ENCODE peak calls at places on chromosome 10, in four cellular contexts. One of them, this sample, is unnamed.

GRCh38 chr10:73744690-73744994 is 470 bp downstream of the SEC24C start:
- DNase-seq in heart left ventricle: peak
- DNase-seq in thoracic aorta: peak
- DNase-seq in PC-9: no peak
- DNase-seq in this sample: peak

GRCh38 chr10:28937959-28938358 is 260.6 kb downstream of the BAMBI start:
- DNase-seq in thoracic aorta: no peak
- DNase-seq in PC-9: no peak
- DNase-seq in heart left ventricle: no peak
- DNase-seq in this sample: no peak

GRCh38 chr10:127215882-127216281 is 19.5 kb upstream of the INSYN2A start:
- DNase-seq in PC-9: no peak
- DNase-seq in thoracic aorta: no peak
- DNase-seq in heart left ventricle: no peak
- DNase-seq in this sample: no peak

GRCh38 chr10:113006656-113007342 is 56.8 kb downstream of the TCF7L2 start:
- DNase-seq in PC-9: no peak
- DNase-seq in heart left ventricle: no peak
- DNase-seq in thoracic aorta: no peak
- DNase-seq in this sample: no peak

GRCh38 chr10:128042131-128042610 is 84.1 kb downstream of the MKI67 start:
- DNase-seq in PC-9: no peak
- DNase-seq in heart left ventricle: peak
- DNase-seq in thoracic aorta: no peak
- DNase-seq in this sample: no peak

GRCh38 chr10:42952931-42953683 is 123.8 kb upstream of the RET start:
- DNase-seq in heart left ventricle: peak
- DNase-seq in PC-9: no peak
- DNase-seq in thoracic aorta: no peak
- DNase-seq in this sample: no peak

GRCh38 chr10:94194256-94194655 is 168.5 kb downstream of the NOC3L start:
- DNase-seq in PC-9: no peak
- DNase-seq in heart left ventricle: no peak
- DNase-seq in thoracic aorta: no peak
- DNase-seq in this sample: peak

GRCh38 chr10:43225787-43226153 is 41.1 kb downstream of the RASGEF1A start:
- DNase-seq in heart left ventricle: peak
- DNase-seq in thoracic aorta: no peak
- DNase-seq in PC-9: peak
- DNase-seq in this sample: no peak

GRCh38 chr10:81873932-81874816 is 820 bp upstream of the NRG3 start:
- DNase-seq in PC-9: no peak
- DNase-seq in heart left ventricle: peak
- DNase-seq in thoracic aorta: no peak
- DNase-seq in this sample: peak

GRCh38 chr10:21531164-21531563 is 2.9 kb upstream of the MLLT10 start:
- DNase-seq in PC-9: no peak
- DNase-seq in heart left ventricle: no peak
- DNase-seq in thoracic aorta: no peak
- DNase-seq in this sample: peak

GRCh38 chr10:60706146-60706545 is 72.1 kb upstream of the CDK1 start:
- DNase-seq in heart left ventricle: no peak
- DNase-seq in PC-9: no peak
- DNase-seq in thoracic aorta: no peak
- DNase-seq in this sample: no peak

GRCh38 chr10:11173062-11173461 is 155.4 kb downstream of the CELF2 start:
- DNase-seq in heart left ventricle: no peak
- DNase-seq in thoracic aorta: no peak
- DNase-seq in PC-9: no peak
- DNase-seq in this sample: no peak

GRCh38 chr10:131082991-131083465 is 228.5 kb downstream of the TCERG1L start:
- DNase-seq in thoracic aorta: no peak
- DNase-seq in PC-9: no peak
- DNase-seq in heart left ventricle: no peak
- DNase-seq in this sample: no peak

GRCh38 chr10:74244097-74244685 is 93.2 kb downstream of the ADK start:
- DNase-seq in heart left ventricle: no peak
- DNase-seq in PC-9: no peak
- DNase-seq in thoracic aorta: no peak
- DNase-seq in this sample: peak

GRCh38 chr10:48464121-48464870 is 140.6 kb downstream of the ARHGAP22 start:
- DNase-seq in PC-9: no peak
- DNase-seq in thoracic aorta: no peak
- DNase-seq in heart left ventricle: no peak
- DNase-seq in this sample: no peak

DNA sequence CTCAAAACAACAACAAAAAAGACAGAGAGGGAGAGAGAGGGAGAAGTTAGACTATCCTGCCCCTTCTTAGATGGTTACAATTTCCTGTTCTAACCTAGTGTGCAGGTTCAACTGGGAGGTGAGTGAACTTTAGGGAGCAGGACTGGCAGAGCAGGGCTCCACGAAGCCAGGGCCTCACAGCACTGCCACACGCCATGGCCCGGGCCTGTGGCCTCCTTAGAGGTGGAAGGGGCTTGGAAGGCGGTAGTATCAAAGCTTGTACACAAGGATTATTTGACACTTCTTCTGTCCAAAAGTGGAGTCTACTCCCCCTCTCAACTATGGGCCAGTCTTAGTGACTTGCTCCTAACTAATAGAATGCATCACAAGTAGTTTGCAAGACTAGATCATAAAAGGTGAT is 62.9 kb upstream of the TMEM72 start:
- DNase-seq in thoracic aorta: no peak
- DNase-seq in PC-9: no peak
- DNase-seq in heart left ventricle: no peak
- DNase-seq in this sample: no peak
- H3K4me3 ChIP-seq in thoracic aorta: no peak
- H3K4me3 ChIP-seq in PC-9: no peak
- H3K4me3 ChIP-seq in heart left ventricle: no peak
- H3K4me3 ChIP-seq in this sample: no peak

GRCh38 chr10:51642591-51642990 is 56.8 kb downstream of the CSTF2T start:
- DNase-seq in heart left ventricle: no peak
- DNase-seq in PC-9: no peak
- DNase-seq in thoracic aorta: no peak
- DNase-seq in this sample: no peak

GRCh38 chr10:51640120-51640819 is 59.1 kb downstream of the CSTF2T start:
- DNase-seq in heart left ventricle: no peak
- DNase-seq in PC-9: no peak
- DNase-seq in thoracic aorta: no peak
- DNase-seq in this sample: peak

GRCh38 chr10:51643734-51644133 is 55.7 kb downstream of the CSTF2T start:
- DNase-seq in thoracic aorta: no peak
- DNase-seq in heart left ventricle: no peak
- DNase-seq in PC-9: no peak
- DNase-seq in this sample: no peak

DNA sequence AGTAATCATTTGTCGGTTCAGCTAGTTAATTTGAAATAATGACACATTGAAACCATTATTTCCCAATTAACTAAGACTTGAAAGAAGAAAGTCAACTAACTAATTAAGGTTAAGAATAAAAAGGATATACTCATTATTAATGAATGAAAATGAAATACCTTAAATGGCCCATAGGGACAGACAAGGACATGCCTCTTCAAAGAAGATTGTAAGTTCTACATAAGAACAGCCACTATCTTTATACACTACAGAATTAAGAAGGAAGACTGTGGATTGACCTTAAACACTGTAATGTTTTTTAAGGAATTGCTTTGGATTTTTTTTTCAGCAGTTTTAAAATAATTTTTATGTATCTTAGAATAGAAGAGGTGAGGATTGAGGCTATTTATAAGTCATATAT is 60.7 kb downstream of the CSTF2T start:
- DNase-seq in heart left ventricle: no peak
- DNase-seq in thoracic aorta: no peak
- DNase-seq in PC-9: no peak
- DNase-seq in this sample: no peak
- TF ChIP-seq CTCF in heart left ventricle: no peak
- TF ChIP-seq CTCF in thoracic aorta: peak
- TF ChIP-seq CTCF in PC-9: peak
- TF ChIP-seq CTCF in this sample: no peak

GRCh38 chr10:110569120-110569519 is 1.6 kb downstream of the SMC3 start:
- DNase-seq in PC-9: no peak
- DNase-seq in heart left ventricle: no peak
- DNase-seq in thoracic aorta: no peak
- DNase-seq in this sample: no peak
- H3K4me3 ChIP-seq in PC-9: peak
- H3K4me3 ChIP-seq in heart left ventricle: peak
- H3K4me3 ChIP-seq in thoracic aorta: peak
- H3K4me3 ChIP-seq in this sample: peak

GRCh38 chr10:56316603-56317002 is 44.5 kb downstream of the ZWINT start:
- DNase-seq in thoracic aorta: no peak
- DNase-seq in PC-9: no peak
- DNase-seq in heart left ventricle: no peak
- DNase-seq in this sample: no peak
- TF ChIP-seq CTCF in thoracic aorta: no peak
- TF ChIP-seq CTCF in PC-9: no peak
- TF ChIP-seq CTCF in heart left ventricle: no peak
- TF ChIP-seq CTCF in this sample: no peak

GRCh38 chr10:75825220-75825619 is 393.8 kb downstream of the LRMDA start:
- DNase-seq in thoracic aorta: no peak
- DNase-seq in PC-9: no peak
- DNase-seq in heart left ventricle: no peak
- DNase-seq in this sample: no peak

GRCh38 chr10:75827591-75827990 is 396.2 kb downstream of the LRMDA start:
- DNase-seq in heart left ventricle: no peak
- DNase-seq in PC-9: no peak
- DNase-seq in thoracic aorta: no peak
- DNase-seq in this sample: no peak

GRCh38 chr10:75825656-75826055 is 394.2 kb downstream of the LRMDA start:
- DNase-seq in heart left ventricle: no peak
- DNase-seq in thoracic aorta: no peak
- DNase-seq in PC-9: no peak
- DNase-seq in this sample: no peak
- H3K4me3 ChIP-seq in heart left ventricle: no peak
- H3K4me3 ChIP-seq in thoracic aorta: no peak
- H3K4me3 ChIP-seq in PC-9: no peak
- H3K4me3 ChIP-seq in this sample: no peak

DNA sequence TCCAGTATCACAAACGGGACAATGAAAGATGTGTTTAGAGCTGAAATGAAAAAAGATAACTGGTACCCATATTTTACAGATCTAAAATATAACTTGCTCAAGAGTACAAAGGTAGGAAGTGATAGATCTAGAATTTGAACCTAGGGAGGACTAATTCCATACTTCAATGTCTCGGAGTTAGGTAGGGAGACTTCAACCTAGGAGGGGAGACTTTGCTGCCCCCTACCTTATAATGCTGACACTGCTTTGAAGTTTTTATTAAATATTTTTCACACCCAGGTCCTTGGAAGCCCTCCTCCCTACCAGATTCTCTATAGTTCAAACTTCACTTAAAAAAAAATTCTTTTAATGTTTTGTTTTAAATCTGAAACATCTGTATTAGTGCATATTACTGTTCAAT is 58.0 kb downstream of the MICU1 start:
- DNase-seq in thoracic aorta: no peak
- DNase-seq in PC-9: no peak
- DNase-seq in heart left ventricle: no peak
- DNase-seq in this sample: peak
- TF ChIP-seq CTCF in thoracic aorta: no peak
- TF ChIP-seq CTCF in PC-9: peak
- TF ChIP-seq CTCF in heart left ventricle: peak
- TF ChIP-seq CTCF in this sample: peak

GRCh38 chr10:681670-682318 is 7.7 kb downstream of the DIP2C start:
- DNase-seq in thoracic aorta: no peak
- DNase-seq in PC-9: no peak
- DNase-seq in heart left ventricle: no peak
- DNase-seq in this sample: peak
- H3K4me3 ChIP-seq in thoracic aorta: no peak
- H3K4me3 ChIP-seq in PC-9: no peak
- H3K4me3 ChIP-seq in heart left ventricle: no peak
- H3K4me3 ChIP-seq in this sample: no peak

GRCh38 chr10:80429521-80429966 is 21.2 kb downstream of the PRXL2A start:
- DNase-seq in heart left ventricle: no peak
- DNase-seq in PC-9: peak
- DNase-seq in thoracic aorta: no peak
- DNase-seq in this sample: peak
- TF ChIP-seq CTCF in heart left ventricle: no peak
- TF ChIP-seq CTCF in PC-9: no peak
- TF ChIP-seq CTCF in thoracic aorta: no peak
- TF ChIP-seq CTCF in this sample: no peak

GRCh38 chr10:116271593-116272496 is 1.2 kb downstream of the GFRA1 start:
- DNase-seq in heart left ventricle: no peak
- DNase-seq in thoracic aorta: no peak
- DNase-seq in PC-9: no peak
- DNase-seq in this sample: no peak

GRCh38 chr10:116268976-116269375 is 4.0 kb downstream of the GFRA1 start:
- DNase-seq in heart left ventricle: no peak
- DNase-seq in thoracic aorta: no peak
- DNase-seq in PC-9: no peak
- DNase-seq in this sample: no peak

GRCh38 chr10:116269612-116270011 is 3.4 kb downstream of the GFRA1 start:
- DNase-seq in PC-9: no peak
- DNase-seq in heart left ventricle: no peak
- DNase-seq in thoracic aorta: no peak
- DNase-seq in this sample: no peak

GRCh38 chr10:116272497-116273221 is at the start of gene GFRA1:
- DNase-seq in heart left ventricle: no peak
- DNase-seq in PC-9: no peak
- DNase-seq in thoracic aorta: no peak
- DNase-seq in this sample: no peak

GRCh38 chr10:116270691-116271592 is 2.1 kb downstream of the GFRA1 start:
- DNase-seq in thoracic aorta: no peak
- DNase-seq in PC-9: no peak
- DNase-seq in heart left ventricle: no peak
- DNase-seq in this sample: no peak
- H3K4me3 ChIP-seq in thoracic aorta: peak
- H3K4me3 ChIP-seq in PC-9: no peak
- H3K4me3 ChIP-seq in heart left ventricle: peak
- H3K4me3 ChIP-seq in this sample: no peak

GRCh38 chr10:124025638-124026336 is 67.6 kb downstream of the CHST15 start:
- DNase-seq in heart left ventricle: no peak
- DNase-seq in PC-9: no peak
- DNase-seq in thoracic aorta: no peak
- DNase-seq in this sample: peak
- TF ChIP-seq CTCF in heart left ventricle: peak
- TF ChIP-seq CTCF in PC-9: peak
- TF ChIP-seq CTCF in thoracic aorta: peak
- TF ChIP-seq CTCF in this sample: peak

This sample was measured in fibroblast of mammary gland.